ENCODE peak calls at places on chromosome 19, in ten cellular contexts. H is activated CD4-positive, alpha-beta T cell treated with anti-CD3 and anti-CD28 coated beads, Interleukin-2, amount 10 ng/mL, durations not matched to agents 7 days and 5 days; E is H54; V is M059J; C is CD8-positive, alpha-beta memory T cell; F is ascending aorta; W is endodermal cell; Q is activated T-helper 1 cell treated with Interleukin-2 at 50 U/mL for 16 hours; T is NCI-H1417; Y is aorta. U is an unnamed sample.

GRCh38 chr19:28289294-28290063 is 923.5 kb downstream of the UQCRFS1 start:
- DNase-seq in H (no peak), E (no peak), V (no peak), C (no peak), F (no peak), W (peak), Q (no peak), T (peak), Y (no peak), U (no peak)

GRCh38 chr19:5621945-5622464 is 571 bp downstream of the SAFB2 start:
- DNase-seq in H (peak), E (no peak), V (peak), C (peak), F (no peak), W (peak), Q (no peak), T (no peak), Y (no peak), U (no peak)

GRCh38 chr19:30580673-30581072 is 208.5 kb downstream of the ZNF536 start:
- DNase-seq in H (no peak), E (no peak), V (no peak), C (no peak), F (no peak), W (no peak), Q (no peak), T (no peak), Y (no peak), U (no peak)

GRCh38 chr19:38684078-38684861 is 36.8 kb downstream of the ACTN4 start:
- DNase-seq in H (peak), E (peak), V (peak), C (no peak), F (peak), W (peak), Q (no peak), T (peak), Y (peak), U (peak)

GRCh38 chr19:10899171-10899653 is 27.9 kb downstream of the CARM1 start:
- DNase-seq in H (no peak), E (no peak), V (peak), C (no peak), F (no peak), W (no peak), Q (no peak), T (peak), Y (no peak), U (no peak)

GRCh38 chr19:46466536-46467199 is 4.7 kb downstream of the PNMA8A start:
- DNase-seq in H (no peak), E (peak), V (peak), C (no peak), F (no peak), W (no peak), Q (no peak), T (no peak), Y (peak), U (no peak)

GRCh38 chr19:41821003-41821735 is 23.3 kb downstream of the LYPD4 start:
- DNase-seq in H (peak), E (peak), V (peak), C (peak), F (no peak), W (peak), Q (peak), T (peak), Y (peak), U (peak)

GRCh38 chr19:18093439-18094161 is 4.0 kb upstream of the MAST3 start:
- DNase-seq in H (no peak), E (peak), V (peak), C (no peak), F (no peak), W (peak), Q (no peak), T (no peak), Y (no peak), U (peak)

GRCh38 chr19:13110099-13110610 is 6.4 kb downstream of the TRMT1 start:
- DNase-seq in H (no peak), E (no peak), V (no peak), C (no peak), F (no peak), W (no peak), Q (no peak), T (no peak), Y (no peak), U (no peak)

U was measured in H9.